ENCODE peak calls at places on chromosomes 1 and 21, in eight cellular contexts. W is endothelial cell; X is foreskin fibroblast; K is activated naive CD4-positive, alpha-beta T cell; J is hepatocyte; O is AG04450; F is stimulated activated CD4-positive, alpha-beta T cell treated with anti-CD3 and anti-CD28 coated beads, Interleukin-2, amount 100 ng/mL, for 4 hours; E is astrocyte of the spinal cord. P is an unnamed sample.

GRCh38 chr1:56590520-56591011 is 11.2 kb upstream of the PLPP3 start:
- DNase-seq in E (no peak), W (no peak), F (no peak), J (no peak), K (no peak), O (no peak), X (no peak), P (no peak)

GRCh38 chr1:185769136-185769535 is 34.9 kb downstream of the HMCN1 start:
- DNase-seq in X (no peak), J (no peak), O (no peak), E (no peak), K (no peak), W (no peak), F (no peak), P (no peak)

GRCh38 chr21:15514073-15514946 is 215.5 kb upstream of the USP25 start:
- DNase-seq in X (no peak), K (no peak), O (no peak), F (peak; percentile 27), E (no peak), W (no peak), J (peak; percentile 40), P (no peak)

GRCh38 chr1:201945157-201945556 is 1.2 kb downstream of the LMOD1 start:
- DNase-seq in F (no peak), W (no peak), O (no peak), J (no peak), K (no peak), E (no peak), X (no peak), P (no peak)

GRCh38 chr1:36888811-36889477 is 145.4 kb downstream of the GRIK3 start:
- DNase-seq in K (no peak), F (no peak), E (no peak), J (no peak), X (no peak), W (no peak), O (no peak), P (no peak)

GRCh38 chr1:1938276-1938573 is 19.1 kb upstream of the TMEM52 start:
- DNase-seq in F (no peak), E (no peak), K (no peak), O (no peak), W (no peak), J (no peak), X (no peak), P (no peak)

GRCh38 chr21:21200103-21200938 is 202.1 kb downstream of the NCAM2 start:
- DNase-seq in O (peak; percentile 93), F (no peak), J (peak; percentile 62), X (peak; percentile 97), K (no peak), W (no peak), E (peak; percentile 98), P (peak; percentile 91)

GRCh38 chr1:234891427-234891826 is 237.2 kb downstream of the TOMM20 start:
- DNase-seq in F (no peak), X (no peak), W (no peak), J (no peak), K (no peak), O (no peak), E (no peak), P (no peak)

GRCh38 chr1:233485385-233485784 is 128.5 kb upstream of the KCNK1 start:
- DNase-seq in F (no peak), X (no peak), E (no peak), W (no peak), K (no peak), O (no peak), J (no peak), P (no peak)

GRCh38 chr21:33229776-33230517 is at the start of gene IFNAR2:
- DNase-seq in F (peak; percentile 62), W (peak; percentile 86), O (no peak), X (peak; percentile 39), K (peak; percentile 30), E (peak; percentile 38), J (peak; percentile 91), P (no peak)

GRCh38 chr1:209657140-209657879 is 5.1 kb upstream of the LAMB3 start:
- DNase-seq in O (no peak), X (no peak), W (no peak), E (peak; percentile 54), K (no peak), F (no peak), J (no peak), P (no peak)

GRCh38 chr1:170967042-170967910 is 31.9 kb downstream of the MROH9 start:
- DNase-seq in W (no peak), X (peak; percentile 40), J (peak; percentile 63), O (peak; percentile 23), K (no peak), E (peak; percentile 62), F (no peak), P (peak; percentile 18)

GRCh38 chr1:233543338-233544255 is 70.3 kb upstream of the KCNK1 start:
- DNase-seq in E (peak; percentile 88), X (peak; percentile 44), F (no peak), J (peak; percentile 85), K (no peak), W (no peak), O (no peak), P (peak; percentile 36)

GRCh38 chr1:233665575-233666270 is 51.8 kb downstream of the KCNK1 start:
- DNase-seq in J (no peak), X (no peak), F (no peak), K (no peak), E (no peak), W (no peak), O (no peak), P (no peak)

GRCh38 chr1:191025896-191026642 is 548.4 kb upstream of the BRINP3 start:
- DNase-seq in O (no peak), F (no peak), J (no peak), X (no peak), E (no peak), W (no peak), K (no peak), P (no peak)

GRCh38 chr1:151062738-151063371 is 2.7 kb downstream of the MLLT11 start:
- DNase-seq in F (no peak), W (no peak), K (no peak), O (peak; percentile 66), E (peak; percentile 80), X (peak; percentile 75), J (peak; percentile 75), P (peak; percentile 45)

GRCh38 chr1:229148041-229148671 is 122.8 kb upstream of the RAB4A start:
- DNase-seq in J (peak; percentile 62), K (no peak), F (no peak), E (no peak), O (no peak), W (peak; percentile 24), X (no peak), P (no peak)

GRCh38 chr1:76802094-76802493 is 65.2 kb upstream of the ST6GALNAC5 start:
- DNase-seq in E (no peak), K (no peak), W (no peak), O (no peak), F (no peak), J (no peak), X (no peak), P (no peak)